ENCODE peak calls at places on chromosome 17, in five cellular contexts. S, E, R, V and Y are unnamed samples.

GRCh38 chr17:682150-682549 is 32.5 kb downstream of the VPS53 start:
- DNase-seq in S (no peak), E (no peak), R (no peak), V (no peak), Y (no peak)

GRCh38 chr17:55265434-55266021 is 768 bp downstream of the HLF start:
- DNase-seq in S (no peak), E (no peak), R (no peak), V (no peak), Y (no peak)

GRCh38 chr17:67168485-67168884 is 76.5 kb downstream of the HELZ start:
- DNase-seq in S (no peak), E (no peak), R (no peak), V (no peak), Y (no peak)

GRCh38 chr17:49987681-49988441 is 7.2 kb downstream of the DLX3 start:
- DNase-seq in S (no peak), E (no peak), R (peak), V (peak), Y (peak)

GRCh38 chr17:50676065-50676975 is 31.4 kb downstream of the ANKRD40 start:
- DNase-seq in S (no peak), E (peak), R (peak), V (no peak), Y (no peak)

GRCh38 chr17:3911271-3912053 is 4.8 kb downstream of the P2RX1 start:
- DNase-seq in S (no peak), E (no peak), R (no peak), V (no peak), Y (no peak)

GRCh38 chr17:17127730-17128291 is 78.3 kb downstream of the PLD6 start:
- DNase-seq in S (no peak), E (no peak), R (no peak), V (no peak), Y (no peak)

GRCh38 chr17:76957600-76958464 is 89.6 kb downstream of the MGAT5B start:
- DNase-seq in S (no peak), E (no peak), R (no peak), V (no peak), Y (no peak)

GRCh38 chr17:42017866-42018200 is 594 bp upstream of the DNAJC7 start:
- DNase-seq in S (no peak), E (no peak), R (no peak), V (no peak), Y (no peak)

GRCh38 chr17:67891481-67892119 is 66.3 kb downstream of the BPTF start:
- DNase-seq in S (no peak), E (no peak), R (peak), V (peak), Y (peak)

GRCh38 chr17:47918991-47919390 is 22.4 kb upstream of the PNPO start:
- DNase-seq in S (no peak), E (no peak), R (no peak), V (no peak), Y (no peak)